ENCODE peak calls at places on chromosomes 11 and 22, in seven cellular contexts. One of them, this sample, is unnamed.

GRCh38 chr22:36486619-36487384 is 5.4 kb upstream of the TXN2 start:
- DNase-seq in mesenchymal stem cell: peak
- DNase-seq in H9: peak
- DNase-seq in H1: peak
- DNase-seq in trophoblast cell: peak
- DNase-seq in neuronal stem cell: no peak
- DNase-seq in mesendoderm: peak
- DNase-seq in this sample: peak

GRCh38 chr11:90434858-90435257 is 212.0 kb upstream of the CHORDC1 start:
- DNase-seq in mesendoderm: peak
- DNase-seq in H1: no peak
- DNase-seq in mesenchymal stem cell: no peak
- DNase-seq in trophoblast cell: peak
- DNase-seq in neuronal stem cell: peak
- DNase-seq in H9: no peak
- DNase-seq in this sample: no peak

GRCh38 chr11:124839972-124840621 is 25.1 kb upstream of the ROBO3 start:
- DNase-seq in mesendoderm: peak
- DNase-seq in H1: peak
- DNase-seq in H9: no peak
- DNase-seq in mesenchymal stem cell: no peak
- DNase-seq in neuronal stem cell: no peak
- DNase-seq in trophoblast cell: no peak
- DNase-seq in this sample: no peak

GRCh38 chr11:134542401-134543143 is 130.5 kb upstream of the B3GAT1 start:
- DNase-seq in trophoblast cell: peak
- DNase-seq in mesendoderm: no peak
- DNase-seq in H1: peak
- DNase-seq in mesenchymal stem cell: no peak
- DNase-seq in neuronal stem cell: no peak
- DNase-seq in H9: peak
- DNase-seq in this sample: no peak

GRCh38 chr11:46106530-46107407 is 14.5 kb downstream of the PHF21A start:
- DNase-seq in H9: no peak
- DNase-seq in mesendoderm: peak
- DNase-seq in trophoblast cell: no peak
- DNase-seq in H1: no peak
- DNase-seq in neuronal stem cell: no peak
- DNase-seq in mesenchymal stem cell: peak
- DNase-seq in this sample: no peak

GRCh38 chr11:60307507-60308195 is 19.4 kb upstream of the MS4A6E start:
- DNase-seq in H1: no peak
- DNase-seq in mesenchymal stem cell: no peak
- DNase-seq in H9: no peak
- DNase-seq in mesendoderm: no peak
- DNase-seq in trophoblast cell: no peak
- DNase-seq in neuronal stem cell: no peak
- DNase-seq in this sample: no peak

GRCh38 chr11:10498426-10499250 is 42.3 kb downstream of the RNF141 start:
- DNase-seq in trophoblast cell: no peak
- DNase-seq in H9: peak
- DNase-seq in neuronal stem cell: no peak
- DNase-seq in mesenchymal stem cell: no peak
- DNase-seq in mesendoderm: no peak
- DNase-seq in H1: peak
- DNase-seq in this sample: no peak

GRCh38 chr11:66317322-66317765 is 500 bp upstream of the CD248 start:
- DNase-seq in H9: no peak
- DNase-seq in mesendoderm: peak
- DNase-seq in H1: no peak
- DNase-seq in neuronal stem cell: no peak
- DNase-seq in mesenchymal stem cell: peak
- DNase-seq in trophoblast cell: no peak
- DNase-seq in this sample: peak

GRCh38 chr11:61791737-61792309 is 576 bp downstream of the TMEM258 start:
- DNase-seq in H1: no peak
- DNase-seq in trophoblast cell: peak
- DNase-seq in H9: no peak
- DNase-seq in mesenchymal stem cell: peak
- DNase-seq in mesendoderm: peak
- DNase-seq in neuronal stem cell: peak
- DNase-seq in this sample: peak

GRCh38 chr11:85115798-85116197 is 511.3 kb downstream of the DLG2 start:
- DNase-seq in trophoblast cell: no peak
- DNase-seq in H1: no peak
- DNase-seq in neuronal stem cell: no peak
- DNase-seq in mesendoderm: no peak
- DNase-seq in mesenchymal stem cell: no peak
- DNase-seq in H9: no peak
- DNase-seq in this sample: no peak

GRCh38 chr22:42978453-42979103 is 36.4 kb downstream of the PACSIN2 start:
- DNase-seq in mesendoderm: peak
- DNase-seq in H1: no peak
- DNase-seq in H9: no peak
- DNase-seq in mesenchymal stem cell: no peak
- DNase-seq in neuronal stem cell: peak
- DNase-seq in trophoblast cell: peak
- DNase-seq in this sample: peak

GRCh38 chr11:30348035-30348434 is 25.1 kb downstream of the ARL14EP start:
- DNase-seq in neuronal stem cell: no peak
- DNase-seq in H1: no peak
- DNase-seq in mesenchymal stem cell: no peak
- DNase-seq in trophoblast cell: no peak
- DNase-seq in mesendoderm: no peak
- DNase-seq in H9: no peak
- DNase-seq in this sample: no peak

GRCh38 chr11:63939351-63939920 is 634 bp downstream of the NAA40 start:
- DNase-seq in H1: no peak
- DNase-seq in neuronal stem cell: no peak
- DNase-seq in trophoblast cell: peak
- DNase-seq in mesenchymal stem cell: peak
- DNase-seq in H9: peak
- DNase-seq in mesendoderm: peak
- DNase-seq in this sample: no peak

GRCh38 chr11:83151274-83151977 is 5.5 kb upstream of the PCF11 start:
- DNase-seq in H9: no peak
- DNase-seq in mesendoderm: no peak
- DNase-seq in H1: no peak
- DNase-seq in mesenchymal stem cell: no peak
- DNase-seq in trophoblast cell: no peak
- DNase-seq in neuronal stem cell: no peak
- DNase-seq in this sample: no peak

GRCh38 chr11:7088921-7089320 is at the start of gene RBMXL2:
- DNase-seq in mesenchymal stem cell: no peak
- DNase-seq in neuronal stem cell: no peak
- DNase-seq in H1: no peak
- DNase-seq in mesendoderm: no peak
- DNase-seq in H9: peak
- DNase-seq in trophoblast cell: no peak
- DNase-seq in this sample: no peak

GRCh38 chr22:43015677-43016042 is 711 bp upstream of the PACSIN2 start:
- DNase-seq in mesendoderm: no peak
- DNase-seq in mesenchymal stem cell: no peak
- DNase-seq in H9: no peak
- DNase-seq in H1: no peak
- DNase-seq in neuronal stem cell: no peak
- DNase-seq in trophoblast cell: no peak
- DNase-seq in this sample: no peak

GRCh38 chr11:109086931-109087330 is 335.1 kb upstream of the C11orf87 start:
- DNase-seq in H9: no peak
- DNase-seq in mesendoderm: no peak
- DNase-seq in neuronal stem cell: no peak
- DNase-seq in mesenchymal stem cell: no peak
- DNase-seq in trophoblast cell: no peak
- DNase-seq in H1: no peak
- DNase-seq in this sample: no peak

DNA sequence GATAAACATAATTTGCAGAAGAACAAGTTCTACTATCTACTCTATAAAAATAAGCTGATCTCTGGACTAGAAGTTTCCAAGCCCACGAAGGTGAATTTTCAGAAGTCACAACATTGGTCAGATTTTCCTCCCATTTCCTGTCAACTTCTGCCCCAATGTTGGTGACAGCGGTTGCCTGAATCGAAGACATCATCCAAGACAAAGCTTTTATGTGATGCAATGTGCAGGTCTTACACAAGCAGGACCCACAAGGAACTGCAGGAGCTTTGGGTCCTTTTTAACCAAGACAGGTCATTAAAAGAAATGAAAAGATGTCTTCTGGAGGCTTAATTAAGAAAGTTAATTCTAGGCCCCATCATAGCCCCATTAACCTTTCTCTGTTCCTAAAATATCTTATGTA is 125.5 kb upstream of the BLID start:
- DNase-seq in trophoblast cell: no peak
- DNase-seq in mesenchymal stem cell: no peak
- DNase-seq in H1: no peak
- DNase-seq in neuronal stem cell: no peak
- DNase-seq in mesendoderm: no peak
- DNase-seq in H9: no peak
- DNase-seq in this sample: no peak
- H2AK5ac ChIP-seq in trophoblast cell: no peak
- H2AK5ac ChIP-seq in mesenchymal stem cell: no peak
- H2AK5ac ChIP-seq in H1: no peak
- H2AK5ac ChIP-seq in neuronal stem cell: no peak
- H2AK5ac ChIP-seq in mesendoderm: no peak
- H2AK5ac ChIP-seq in H9: no peak
- H2AK5ac ChIP-seq in this sample: no peak

GRCh38 chr11:19562156-19562555 is 150.5 kb upstream of the NAV2 start:
- DNase-seq in mesenchymal stem cell: no peak
- DNase-seq in mesendoderm: no peak
- DNase-seq in H9: no peak
- DNase-seq in neuronal stem cell: no peak
- DNase-seq in H1: no peak
- DNase-seq in trophoblast cell: no peak
- DNase-seq in this sample: no peak
- H2AK5ac ChIP-seq in mesenchymal stem cell: no peak
- H2AK5ac ChIP-seq in mesendoderm: no peak
- H2AK5ac ChIP-seq in H9: no peak
- H2AK5ac ChIP-seq in neuronal stem cell: no peak
- H2AK5ac ChIP-seq in H1: no peak
- H2AK5ac ChIP-seq in trophoblast cell: no peak
- H2AK5ac ChIP-seq in this sample: no peak

GRCh38 chr22:50305393-50305657 is 2.1 kb downstream of the PLXNB2 start:
- DNase-seq in neuronal stem cell: no peak
- DNase-seq in H1: no peak
- DNase-seq in trophoblast cell: no peak
- DNase-seq in H9: no peak
- DNase-seq in mesendoderm: no peak
- DNase-seq in mesenchymal stem cell: no peak
- DNase-seq in this sample: no peak

GRCh38 chr22:50304528-50305392 is 2.7 kb downstream of the PLXNB2 start:
- DNase-seq in H1: no peak
- DNase-seq in neuronal stem cell: no peak
- DNase-seq in trophoblast cell: no peak
- DNase-seq in H9: no peak
- DNase-seq in mesenchymal stem cell: no peak
- DNase-seq in mesendoderm: no peak
- DNase-seq in this sample: no peak

GRCh38 chr22:50303848-50304527 is 3.5 kb downstream of the PLXNB2 start:
- DNase-seq in mesenchymal stem cell: no peak
- DNase-seq in H1: peak
- DNase-seq in mesendoderm: peak
- DNase-seq in trophoblast cell: peak
- DNase-seq in neuronal stem cell: no peak
- DNase-seq in H9: peak
- DNase-seq in this sample: no peak

GRCh38 chr22:50306753-50307749 is at the start of gene PLXNB2:
- DNase-seq in mesenchymal stem cell: peak
- DNase-seq in neuronal stem cell: peak
- DNase-seq in trophoblast cell: peak
- DNase-seq in mesendoderm: peak
- DNase-seq in H9: peak
- DNase-seq in H1: peak
- DNase-seq in this sample: peak

GRCh38 chr22:50305658-50306566 is 1.5 kb downstream of the PLXNB2 start:
- DNase-seq in trophoblast cell: peak
- DNase-seq in mesenchymal stem cell: peak
- DNase-seq in H1: no peak
- DNase-seq in neuronal stem cell: no peak
- DNase-seq in H9: no peak
- DNase-seq in mesendoderm: peak
- DNase-seq in this sample: peak
- H2AK5ac ChIP-seq in trophoblast cell: peak
- H2AK5ac ChIP-seq in mesenchymal stem cell: peak
- H2AK5ac ChIP-seq in H1: peak
- H2AK5ac ChIP-seq in neuronal stem cell: peak
- H2AK5ac ChIP-seq in H9: no peak
- H2AK5ac ChIP-seq in mesendoderm: no peak
- H2AK5ac ChIP-seq in this sample: peak

GRCh38 chr22:39663751-39664150 is 93.2 kb downstream of the CACNA1I start:
- DNase-seq in H9: peak
- DNase-seq in trophoblast cell: no peak
- DNase-seq in mesendoderm: peak
- DNase-seq in mesenchymal stem cell: no peak
- DNase-seq in H1: no peak
- DNase-seq in neuronal stem cell: no peak
- DNase-seq in this sample: no peak
- H2AK5ac ChIP-seq in H9: no peak
- H2AK5ac ChIP-seq in trophoblast cell: no peak
- H2AK5ac ChIP-seq in mesendoderm: no peak
- H2AK5ac ChIP-seq in mesenchymal stem cell: no peak
- H2AK5ac ChIP-seq in H1: no peak
- H2AK5ac ChIP-seq in neuronal stem cell: peak
- H2AK5ac ChIP-seq in this sample: no peak

GRCh38 chr11:65315866-65316233 is 1.2 kb downstream of the CDC42EP2 start:
- DNase-seq in trophoblast cell: no peak
- DNase-seq in mesendoderm: no peak
- DNase-seq in H1: no peak
- DNase-seq in neuronal stem cell: no peak
- DNase-seq in H9: no peak
- DNase-seq in mesenchymal stem cell: no peak
- DNase-seq in this sample: no peak

GRCh38 chr11:65316311-65316978 is 1.8 kb downstream of the CDC42EP2 start:
- DNase-seq in mesendoderm: peak
- DNase-seq in H1: no peak
- DNase-seq in neuronal stem cell: no peak
- DNase-seq in trophoblast cell: no peak
- DNase-seq in H9: no peak
- DNase-seq in mesenchymal stem cell: peak
- DNase-seq in this sample: peak

GRCh38 chr11:65314501-65315203 is at the start of gene CDC42EP2:
- DNase-seq in mesenchymal stem cell: peak
- DNase-seq in H9: peak
- DNase-seq in H1: peak
- DNase-seq in neuronal stem cell: peak
- DNase-seq in trophoblast cell: peak
- DNase-seq in mesendoderm: peak
- DNase-seq in this sample: peak

GRCh38 chr11:65315204-65315865 is 669 bp downstream of the CDC42EP2 start:
- DNase-seq in trophoblast cell: peak
- DNase-seq in neuronal stem cell: peak
- DNase-seq in H9: peak
- DNase-seq in mesendoderm: peak
- DNase-seq in mesenchymal stem cell: peak
- DNase-seq in H1: peak
- DNase-seq in this sample: peak

GRCh38 chr11:65316979-65317786 is 2.5 kb downstream of the CDC42EP2 start:
- DNase-seq in mesendoderm: peak
- DNase-seq in mesenchymal stem cell: peak
- DNase-seq in H1: peak
- DNase-seq in neuronal stem cell: no peak
- DNase-seq in trophoblast cell: no peak
- DNase-seq in H9: peak
- DNase-seq in this sample: peak
- H2AK5ac ChIP-seq in mesendoderm: no peak
- H2AK5ac ChIP-seq in mesenchymal stem cell: peak
- H2AK5ac ChIP-seq in H1: no peak
- H2AK5ac ChIP-seq in neuronal stem cell: peak
- H2AK5ac ChIP-seq in trophoblast cell: peak
- H2AK5ac ChIP-seq in H9: no peak
- H2AK5ac ChIP-seq in this sample: peak